ENCODE peak calls at places on chromosomes 13 and 19, in five cellular contexts. R is HFF-Myc, H is cardiac muscle cell, X is body of pancreas, W is GM06990. B is an unnamed sample.

GRCh38 chr19:22144394-22144793 is 52.4 kb downstream of the ZNF676 start:
- DNase-seq in R (peak), H (peak), X (no peak), W (no peak), B (no peak)

GRCh38 chr19:3135961-3136683 is at the start of gene GNA15:
- DNase-seq in R (no peak), H (no peak), X (no peak), W (peak), B (peak)

GRCh38 chr19:55117063-55117635 is 288 bp downstream of the PPP1R12C start:
- DNase-seq in R (no peak), H (no peak), X (peak), W (no peak), B (no peak)

GRCh38 chr19:53612762-53613526 is 18.9 kb upstream of the DPRX start:
- DNase-seq in R (no peak), H (no peak), X (no peak), W (no peak), B (no peak)

GRCh38 chr13:109576331-109576813 is 210.0 kb downstream of the IRS2 start:
- DNase-seq in R (no peak), H (peak), X (no peak), W (no peak), B (no peak)

GRCh38 chr19:51398096-51398704 is 7.8 kb upstream of the C19orf84 start:
- DNase-seq in R (no peak), H (peak), X (no peak), W (no peak), B (no peak)

GRCh38 chr19:4916292-4917082 is 7.2 kb downstream of the UHRF1 start:
- DNase-seq in R (no peak), H (no peak), X (no peak), W (peak), B (peak)

GRCh38 chr19:41206926-41207750 is 11.9 kb upstream of the AXL start:
- DNase-seq in R (no peak), H (peak), X (peak), W (no peak), B (no peak)

GRCh38 chr19:14916848-14917247 is 24.4 kb upstream of the OR7C2 start:
- DNase-seq in R (no peak), H (no peak), X (no peak), W (no peak), B (no peak)
- TF ChIP-seq CTCF in R (no peak), H (no peak), X (no peak), W (no peak), B (peak)

DNA sequence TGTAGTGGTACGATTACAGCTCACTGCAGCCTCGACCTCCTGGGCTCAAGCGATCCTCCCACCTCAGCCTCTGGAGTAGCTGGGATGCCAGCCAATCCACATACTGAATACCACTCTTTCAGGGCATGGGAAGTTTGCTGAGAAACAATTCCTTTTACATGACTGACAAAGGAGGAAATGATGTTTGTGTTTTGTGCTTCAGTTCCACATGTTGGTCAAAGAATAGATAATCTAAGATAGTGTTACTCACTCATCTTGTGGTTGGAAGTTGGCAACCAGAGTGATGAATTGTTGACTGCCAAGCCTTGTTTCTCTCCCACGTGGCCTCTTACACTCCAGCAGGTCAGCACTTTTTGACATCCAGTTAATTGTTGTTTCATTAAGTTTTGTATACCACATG is 7.6 kb downstream of the MBD3L2B start:
- DNase-seq in R (no peak), H (peak), X (no peak), W (no peak), B (peak)
- TF ChIP-seq CTCF in R (no peak), H (no peak), X (no peak), W (no peak), B (no peak)

GRCh38 chr13:48163066-48163465 is 68.2 kb upstream of the MED4 start:
- DNase-seq in R (no peak), H (peak), X (no peak), W (no peak), B (no peak)

GRCh38 chr13:48162182-48162581 is 67.3 kb upstream of the MED4 start:
- DNase-seq in R (no peak), H (no peak), X (no peak), W (no peak), B (no peak)

GRCh38 chr13:48160879-48161278 is 66.0 kb upstream of the MED4 start:
- DNase-seq in R (no peak), H (peak), X (no peak), W (no peak), B (no peak)

GRCh38 chr13:48159436-48160225 is 64.7 kb upstream of the MED4 start:
- DNase-seq in R (no peak), H (no peak), X (no peak), W (no peak), B (no peak)

GRCh38 chr13:48161530-48162179 is 66.8 kb upstream of the MED4 start:
- DNase-seq in R (no peak), H (no peak), X (no peak), W (no peak), B (no peak)
- TF ChIP-seq CTCF in R (no peak), H (no peak), X (no peak), W (no peak), B (no peak)

GRCh38 chr19:18798384-18799352 is 7.6 kb upstream of the COMP start:
- DNase-seq in R (no peak), H (no peak), X (no peak), W (no peak), B (no peak)
- TF ChIP-seq CTCF in R (peak), H (no peak), X (no peak), W (no peak), B (no peak)

GRCh38 chr13:40813662-40814454 is 24.4 kb downstream of the SLC25A15 start:
- DNase-seq in R (no peak), H (peak), X (peak), W (peak), B (peak)
- TF ChIP-seq CTCF in R (peak), H (peak), X (peak), W (peak), B (no peak)